ENCODE peak calls at places on chromosome 7, in eight cellular contexts. S is HEK293T; Y is activated CD8-positive, alpha-beta memory T cell treated with anti-CD3 and anti-CD28 coated beads, Interleukin-2, amount 50 U/mL, for 48 hours; Z is activated CD4-positive, alpha-beta T cell treated with anti-CD3 and anti-CD28 coated beads for 24 hours; F is T-helper 2 cell; H is putamen; O is A549; I is activated T-cell treated with anti-CD3 and anti-CD28 coated beads, Interleukin-2, amount 50 U/mL, for 1 hour. G is an unnamed sample.
A peak's percentile ranks its signal among the peaks of the same experiment; 100 is the strongest.

GRCh38 chr7:20374391-20374790 is 43.7 kb downstream of the ITGB8 start:
- DNase-seq in S (no peak), Y (no peak), Z (no peak), F (no peak), H (no peak), O (no peak), I (no peak), G (no peak)

GRCh38 chr7:816751-817671 is 15.3 kb upstream of the SUN1 start:
- DNase-seq in S (peak; percentile 35), Y (peak; percentile 75), Z (peak; percentile 42), F (peak; percentile 34), H (no peak), O (peak; percentile 28), I (peak; percentile 58), G (no peak)

GRCh38 chr7:29146888-29147609 is 712 bp upstream of the CPVL start:
- DNase-seq in S (peak; percentile 30), Y (no peak), Z (no peak), F (no peak), H (no peak), O (no peak), I (no peak), G (no peak)

GRCh38 chr7:148535227-148535626 is 55.3 kb upstream of the C7orf33 start:
- DNase-seq in S (peak; percentile 61), Y (peak; percentile 60), Z (peak; percentile 4), F (peak; percentile 41), H (no peak), O (no peak), I (no peak), G (no peak)

GRCh38 chr7:140316165-140316661 is 82.1 kb downstream of the SLC37A3 start:
- DNase-seq in S (no peak), Y (no peak), Z (no peak), F (no peak), H (peak; percentile 88), O (peak; percentile 44), I (no peak), G (no peak)

GRCh38 chr7:46463170-46463569 is 542.1 kb upstream of the IGFBP3 start:
- DNase-seq in S (no peak), Y (no peak), Z (no peak), F (no peak), H (no peak), O (no peak), I (no peak), G (no peak)

GRCh38 chr7:4851459-4852422 is 10.1 kb downstream of the PAPOLB start:
- DNase-seq in S (no peak), Y (no peak), Z (no peak), F (no peak), H (no peak), O (no peak), I (no peak), G (no peak)

GRCh38 chr7:101538596-101539459 is 90.3 kb downstream of the MYL10 start:
- DNase-seq in S (peak; percentile 78), Y (peak; percentile 93), Z (peak; percentile 43), F (peak; percentile 27), H (no peak), O (peak; percentile 90), I (peak; percentile 65), G (peak; percentile 84)

GRCh38 chr7:129271500-129272355 is 46.9 kb downstream of the AHCYL2 start:
- DNase-seq in S (peak; percentile 57), Y (no peak), Z (peak; percentile 30), F (peak; percentile 78), H (peak; percentile 63), O (peak; percentile 28), I (peak; percentile 31), G (no peak)

GRCh38 chr7:157445246-157445955 is 108.6 kb downstream of the DNAJB6 start:
- DNase-seq in S (no peak), Y (no peak), Z (no peak), F (no peak), H (no peak), O (no peak), I (no peak), G (no peak)

GRCh38 chr7:105896407-105896842 is 20.0 kb upstream of the ATXN7L1 start:
- DNase-seq in S (no peak), Y (no peak), Z (no peak), F (peak; percentile 50), H (no peak), O (no peak), I (no peak), G (no peak)

GRCh38 chr7:33201821-33202220 is 72.5 kb downstream of the BBS9 start:
- DNase-seq in S (no peak), Y (no peak), Z (no peak), F (no peak), H (no peak), O (no peak), I (no peak), G (no peak)

GRCh38 chr7:105643857-105644256 is 62.6 kb upstream of the EFCAB10 start:
- DNase-seq in S (no peak), Y (no peak), Z (no peak), F (no peak), H (no peak), O (no peak), I (no peak), G (no peak)

GRCh38 chr7:19442016-19442785 is 266.6 kb downstream of the POLR1F start:
- DNase-seq in S (peak; percentile 47), Y (no peak), Z (no peak), F (peak; percentile 26), H (no peak), O (peak; percentile 3), I (no peak), G (no peak)

GRCh38 chr7:108004220-108005142 is 1.5 kb upstream of the LAMB1 start:
- DNase-seq in S (no peak), Y (no peak), Z (no peak), F (no peak), H (no peak), O (peak; percentile 81), I (no peak), G (no peak)

GRCh38 chr7:107234436-107234835 is 65.6 kb downstream of the HBP1 start:
- DNase-seq in S (no peak), Y (no peak), Z (no peak), F (no peak), H (peak; percentile 47), O (no peak), I (no peak), G (no peak)

GRCh38 chr7:138934861-138935260 is 46.3 kb downstream of the KIAA1549 start:
- DNase-seq in S (no peak), Y (no peak), Z (no peak), F (no peak), H (no peak), O (no peak), I (no peak), G (no peak)

GRCh38 chr7:107262857-107263256 is 94.1 kb downstream of the HBP1 start:
- DNase-seq in S (no peak), Y (no peak), Z (no peak), F (no peak), H (no peak), O (no peak), I (no peak), G (no peak)

GRCh38 chr7:147567043-147567442 is 1023.5 kb upstream of the C7orf33 start:
- DNase-seq in S (no peak), Y (no peak), Z (no peak), F (no peak), H (peak; percentile 72), O (no peak), I (no peak), G (no peak)

GRCh38 chr7:73823257-73823656 is 7.5 kb upstream of the CLDN4 start:
- DNase-seq in S (no peak), Y (no peak), Z (no peak), F (no peak), H (no peak), O (no peak), I (no peak), G (no peak)

GRCh38 chr7:157559596-157560257 is 222.9 kb downstream of the DNAJB6 start:
- DNase-seq in S (no peak), Y (no peak), Z (no peak), F (no peak), H (no peak), O (no peak), I (no peak), G (no peak)

GRCh38 chr7:79298145-79298760 is 155.2 kb downstream of the MAGI2 start:
- DNase-seq in S (peak; percentile 21), Y (no peak), Z (no peak), F (no peak), H (peak; percentile 55), O (peak; percentile 34), I (no peak), G (no peak)

GRCh38 chr7:31114593-31115343 is 62.7 kb downstream of the ADCYAP1R1 start:
- DNase-seq in S (peak; percentile 22), Y (no peak), Z (no peak), F (no peak), H (no peak), O (no peak), I (no peak), G (no peak)

GRCh38 chr7:25619963-25620799 is 391.9 kb upstream of the NPVF start:
- DNase-seq in S (no peak), Y (no peak), Z (no peak), F (peak; percentile 63), H (peak; percentile 29), O (no peak), I (no peak), G (no peak)

GRCh38 chr7:40077849-40078248 is 56.6 kb downstream of the MPLKIP start:
- DNase-seq in S (no peak), Y (no peak), Z (no peak), F (no peak), H (no peak), O (no peak), I (no peak), G (no peak)

GRCh38 chr7:1193593-1194424 is 33.8 kb upstream of the ZFAND2A start:
- DNase-seq in S (no peak), Y (peak; percentile 65), Z (no peak), F (peak; percentile 53), H (peak; percentile 25), O (peak; percentile 65), I (peak; percentile 46), G (no peak)

G was measured in type B pancreatic cell.